ENCODE peak calls at places on chromosomes 5 and 9, in seven cellular contexts. One of them, this sample, is unnamed.

GRCh38 chr5:69528609-69529008 is 31.4 kb upstream of the GTF2H2C start:
- DNase-seq in left ventricle myocardium inferior: no peak
- DNase-seq in activated B cell treated with CpG ODN at 0.5 μM for 24 hours: no peak
- DNase-seq in A549: no peak
- DNase-seq in astrocyte of the spinal cord: no peak
- DNase-seq in astrocyte: no peak
- DNase-seq in right lobe of liver: no peak
- DNase-seq in this sample: no peak

GRCh38 chr5:94811341-94811740 is 192.9 kb downstream of the SLF1 start:
- DNase-seq in right lobe of liver: no peak
- DNase-seq in astrocyte of the spinal cord: no peak
- DNase-seq in A549: no peak
- DNase-seq in left ventricle myocardium inferior: no peak
- DNase-seq in astrocyte: no peak
- DNase-seq in activated B cell treated with CpG ODN at 0.5 μM for 24 hours: no peak
- DNase-seq in this sample: no peak

GRCh38 chr9:85543196-85543595 is 198.6 kb downstream of the AGTPBP1 start:
- DNase-seq in astrocyte of the spinal cord: no peak
- DNase-seq in A549: no peak
- DNase-seq in left ventricle myocardium inferior: no peak
- DNase-seq in astrocyte: peak
- DNase-seq in right lobe of liver: no peak
- DNase-seq in activated B cell treated with CpG ODN at 0.5 μM for 24 hours: no peak
- DNase-seq in this sample: no peak

GRCh38 chr5:79491690-79492317 is 22.1 kb downstream of the HOMER1 start:
- DNase-seq in activated B cell treated with CpG ODN at 0.5 μM for 24 hours: no peak
- DNase-seq in A549: no peak
- DNase-seq in astrocyte of the spinal cord: no peak
- DNase-seq in right lobe of liver: no peak
- DNase-seq in astrocyte: no peak
- DNase-seq in left ventricle myocardium inferior: no peak
- DNase-seq in this sample: no peak

GRCh38 chr5:68149189-68149588 is 66.4 kb upstream of the PIK3R1 start:
- DNase-seq in A549: no peak
- DNase-seq in astrocyte of the spinal cord: peak
- DNase-seq in right lobe of liver: peak
- DNase-seq in left ventricle myocardium inferior: no peak
- DNase-seq in astrocyte: peak
- DNase-seq in activated B cell treated with CpG ODN at 0.5 μM for 24 hours: no peak
- DNase-seq in this sample: no peak

GRCh38 chr5:82815871-82816270 is 261.3 kb downstream of the TMEM167A start:
- DNase-seq in activated B cell treated with CpG ODN at 0.5 μM for 24 hours: no peak
- DNase-seq in A549: no peak
- DNase-seq in right lobe of liver: no peak
- DNase-seq in astrocyte of the spinal cord: peak
- DNase-seq in astrocyte: peak
- DNase-seq in left ventricle myocardium inferior: no peak
- DNase-seq in this sample: no peak

GRCh38 chr9:135461936-135462335 is 17.6 kb upstream of the PPP1R26 start:
- DNase-seq in right lobe of liver: no peak
- DNase-seq in activated B cell treated with CpG ODN at 0.5 μM for 24 hours: no peak
- DNase-seq in left ventricle myocardium inferior: no peak
- DNase-seq in A549: no peak
- DNase-seq in astrocyte: no peak
- DNase-seq in astrocyte of the spinal cord: no peak
- DNase-seq in this sample: no peak

GRCh38 chr5:60092671-60093422 is 199.3 kb upstream of the PDE4D start:
- DNase-seq in astrocyte: peak
- DNase-seq in right lobe of liver: no peak
- DNase-seq in A549: peak
- DNase-seq in left ventricle myocardium inferior: no peak
- DNase-seq in activated B cell treated with CpG ODN at 0.5 μM for 24 hours: no peak
- DNase-seq in astrocyte of the spinal cord: peak
- DNase-seq in this sample: no peak

GRCh38 chr5:151126199-151126645 is 31.4 kb downstream of the ANXA6 start:
- DNase-seq in astrocyte: peak
- DNase-seq in activated B cell treated with CpG ODN at 0.5 μM for 24 hours: peak
- DNase-seq in A549: peak
- DNase-seq in right lobe of liver: peak
- DNase-seq in left ventricle myocardium inferior: peak
- DNase-seq in astrocyte of the spinal cord: peak
- DNase-seq in this sample: peak

GRCh38 chr9:33170464-33171156 is 3.5 kb upstream of the B4GALT1 start:
- DNase-seq in left ventricle myocardium inferior: peak
- DNase-seq in activated B cell treated with CpG ODN at 0.5 μM for 24 hours: no peak
- DNase-seq in right lobe of liver: peak
- DNase-seq in astrocyte of the spinal cord: no peak
- DNase-seq in A549: peak
- DNase-seq in astrocyte: no peak
- DNase-seq in this sample: peak

GRCh38 chr9:13427587-13427986 is 148.1 kb upstream of the MPDZ start:
- DNase-seq in astrocyte of the spinal cord: peak
- DNase-seq in right lobe of liver: no peak
- DNase-seq in astrocyte: peak
- DNase-seq in left ventricle myocardium inferior: no peak
- DNase-seq in activated B cell treated with CpG ODN at 0.5 μM for 24 hours: no peak
- DNase-seq in A549: peak
- DNase-seq in this sample: no peak

GRCh38 chr5:139481122-139481533 is 1.4 kb downstream of the STING1 start:
- DNase-seq in astrocyte: no peak
- DNase-seq in right lobe of liver: no peak
- DNase-seq in A549: no peak
- DNase-seq in astrocyte of the spinal cord: no peak
- DNase-seq in activated B cell treated with CpG ODN at 0.5 μM for 24 hours: no peak
- DNase-seq in left ventricle myocardium inferior: peak
- DNase-seq in this sample: no peak

GRCh38 chr5:139475865-139476651 is 5.3 kb downstream of the SMIM33 start:
- DNase-seq in astrocyte of the spinal cord: no peak
- DNase-seq in A549: no peak
- DNase-seq in activated B cell treated with CpG ODN at 0.5 μM for 24 hours: no peak
- DNase-seq in right lobe of liver: no peak
- DNase-seq in left ventricle myocardium inferior: no peak
- DNase-seq in astrocyte: no peak
- DNase-seq in this sample: no peak

GRCh38 chr5:139486201-139486600 is 3.6 kb upstream of the STING1 start:
- DNase-seq in A549: no peak
- DNase-seq in left ventricle myocardium inferior: no peak
- DNase-seq in right lobe of liver: no peak
- DNase-seq in astrocyte of the spinal cord: no peak
- DNase-seq in astrocyte: no peak
- DNase-seq in activated B cell treated with CpG ODN at 0.5 μM for 24 hours: no peak
- DNase-seq in this sample: no peak

GRCh38 chr5:139482050-139482889 is at the start of gene STING1:
- DNase-seq in astrocyte of the spinal cord: peak
- DNase-seq in astrocyte: peak
- DNase-seq in right lobe of liver: peak
- DNase-seq in left ventricle myocardium inferior: peak
- DNase-seq in A549: no peak
- DNase-seq in activated B cell treated with CpG ODN at 0.5 μM for 24 hours: peak
- DNase-seq in this sample: peak

DNA sequence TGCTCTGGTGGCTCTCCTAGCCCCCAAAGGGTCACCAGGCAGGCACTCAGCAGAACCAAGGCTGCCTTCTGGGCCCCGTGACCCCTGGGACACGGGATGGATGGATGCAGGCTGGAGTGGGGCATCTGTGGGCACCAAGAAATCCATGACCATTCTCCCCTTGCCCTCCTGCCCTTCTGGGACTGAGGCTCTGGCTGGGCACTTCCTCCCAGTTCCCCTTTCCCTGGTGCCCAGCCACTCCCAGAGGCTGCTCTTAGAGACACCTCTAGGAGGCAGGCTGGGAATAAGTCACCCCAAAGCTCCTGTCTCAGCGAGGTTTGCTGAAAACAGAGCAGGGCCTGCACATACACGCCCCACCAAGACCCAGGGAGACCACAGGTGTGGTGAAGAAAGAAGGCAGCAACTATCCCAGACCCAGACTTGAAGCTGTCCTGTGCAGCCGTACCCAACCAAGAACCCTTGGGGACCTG is 943 bp downstream of the STING1 start:
- DNase-seq in activated B cell treated with CpG ODN at 0.5 μM for 24 hours: no peak
- DNase-seq in right lobe of liver: no peak
- DNase-seq in left ventricle myocardium inferior: peak
- DNase-seq in astrocyte of the spinal cord: no peak
- DNase-seq in astrocyte: no peak
- DNase-seq in A549: no peak
- DNase-seq in this sample: no peak
- TF ChIP-seq CTCF in activated B cell treated with CpG ODN at 0.5 μM for 24 hours: no peak
- TF ChIP-seq CTCF in right lobe of liver: no peak
- TF ChIP-seq CTCF in left ventricle myocardium inferior: no peak
- TF ChIP-seq CTCF in astrocyte of the spinal cord: peak
- TF ChIP-seq CTCF in astrocyte: no peak
- TF ChIP-seq CTCF in A549: no peak
- TF ChIP-seq CTCF in this sample: peak

DNA sequence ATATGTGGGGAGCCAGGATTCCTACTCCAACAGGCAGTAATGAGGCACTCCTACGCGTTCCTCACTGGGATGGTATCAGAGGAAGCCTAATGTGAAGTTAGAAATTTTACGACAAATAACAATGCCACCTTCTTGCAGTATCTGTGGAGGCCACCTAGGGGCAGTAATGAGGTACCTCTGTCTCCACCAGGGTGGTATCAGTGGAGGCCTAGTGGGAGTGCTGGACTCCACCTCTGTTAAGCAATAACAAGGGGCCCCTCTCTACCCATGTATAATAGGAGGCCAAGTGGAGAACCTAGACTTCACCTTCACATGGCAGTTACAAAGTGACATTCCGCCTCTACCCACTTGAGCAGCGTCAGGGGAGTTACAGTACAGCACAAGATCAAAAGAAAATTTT is 147.9 kb downstream of the PLPPR1 start:
- DNase-seq in left ventricle myocardium inferior: no peak
- DNase-seq in activated B cell treated with CpG ODN at 0.5 μM for 24 hours: no peak
- DNase-seq in astrocyte: no peak
- DNase-seq in A549: peak
- DNase-seq in astrocyte of the spinal cord: no peak
- DNase-seq in right lobe of liver: no peak
- DNase-seq in this sample: no peak
- TF ChIP-seq CTCF in left ventricle myocardium inferior: no peak
- TF ChIP-seq CTCF in activated B cell treated with CpG ODN at 0.5 μM for 24 hours: no peak
- TF ChIP-seq CTCF in astrocyte: no peak
- TF ChIP-seq CTCF in A549: no peak
- TF ChIP-seq CTCF in astrocyte of the spinal cord: no peak
- TF ChIP-seq CTCF in right lobe of liver: no peak
- TF ChIP-seq CTCF in this sample: peak

GRCh38 chr5:15948225-15948624 is 231.4 kb downstream of the MARCHF11 start:
- DNase-seq in A549: no peak
- DNase-seq in activated B cell treated with CpG ODN at 0.5 μM for 24 hours: no peak
- DNase-seq in astrocyte: no peak
- DNase-seq in astrocyte of the spinal cord: no peak
- DNase-seq in right lobe of liver: no peak
- DNase-seq in left ventricle myocardium inferior: no peak
- DNase-seq in this sample: no peak
- TF ChIP-seq CTCF in A549: no peak
- TF ChIP-seq CTCF in activated B cell treated with CpG ODN at 0.5 μM for 24 hours: no peak
- TF ChIP-seq CTCF in astrocyte: no peak
- TF ChIP-seq CTCF in astrocyte of the spinal cord: peak
- TF ChIP-seq CTCF in right lobe of liver: no peak
- TF ChIP-seq CTCF in left ventricle myocardium inferior: peak
- TF ChIP-seq CTCF in this sample: no peak

GRCh38 chr9:124794902-124795491 is 18.1 kb downstream of the OLFML2A start:
- DNase-seq in right lobe of liver: no peak
- DNase-seq in A549: peak
- DNase-seq in left ventricle myocardium inferior: no peak
- DNase-seq in astrocyte: no peak
- DNase-seq in astrocyte of the spinal cord: no peak
- DNase-seq in activated B cell treated with CpG ODN at 0.5 μM for 24 hours: no peak
- DNase-seq in this sample: no peak
- TF ChIP-seq CTCF in right lobe of liver: no peak
- TF ChIP-seq CTCF in A549: peak
- TF ChIP-seq CTCF in left ventricle myocardium inferior: peak
- TF ChIP-seq CTCF in astrocyte: no peak
- TF ChIP-seq CTCF in astrocyte of the spinal cord: no peak
- TF ChIP-seq CTCF in activated B cell treated with CpG ODN at 0.5 μM for 24 hours: no peak
- TF ChIP-seq CTCF in this sample: no peak

DNA sequence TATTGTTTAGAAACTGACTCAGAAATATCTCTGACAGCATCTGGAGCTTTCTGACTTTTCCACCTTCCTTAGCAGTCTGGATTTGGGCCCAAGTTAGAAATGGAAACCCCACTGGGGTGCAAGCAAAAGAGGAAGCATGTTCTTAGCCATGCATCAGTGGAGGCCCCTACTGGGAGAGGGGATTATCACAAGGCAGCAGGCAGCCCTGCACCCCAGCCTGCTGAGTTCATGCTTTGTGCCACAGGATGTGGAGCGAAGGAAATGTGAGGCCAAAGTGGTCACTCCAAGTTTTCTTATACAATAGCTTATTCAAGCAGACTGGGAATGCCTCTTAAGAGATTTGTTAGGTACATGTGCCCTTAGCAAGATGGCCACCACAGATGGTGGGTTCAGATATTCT is 146.4 kb upstream of the TLX3 start:
- DNase-seq in right lobe of liver: no peak
- DNase-seq in A549: peak
- DNase-seq in astrocyte of the spinal cord: peak
- DNase-seq in astrocyte: peak
- DNase-seq in left ventricle myocardium inferior: no peak
- DNase-seq in activated B cell treated with CpG ODN at 0.5 μM for 24 hours: no peak
- DNase-seq in this sample: no peak
- TF ChIP-seq CTCF in right lobe of liver: peak
- TF ChIP-seq CTCF in A549: peak
- TF ChIP-seq CTCF in astrocyte of the spinal cord: peak
- TF ChIP-seq CTCF in astrocyte: peak
- TF ChIP-seq CTCF in left ventricle myocardium inferior: no peak
- TF ChIP-seq CTCF in activated B cell treated with CpG ODN at 0.5 μM for 24 hours: no peak
- TF ChIP-seq CTCF in this sample: peak

DNA sequence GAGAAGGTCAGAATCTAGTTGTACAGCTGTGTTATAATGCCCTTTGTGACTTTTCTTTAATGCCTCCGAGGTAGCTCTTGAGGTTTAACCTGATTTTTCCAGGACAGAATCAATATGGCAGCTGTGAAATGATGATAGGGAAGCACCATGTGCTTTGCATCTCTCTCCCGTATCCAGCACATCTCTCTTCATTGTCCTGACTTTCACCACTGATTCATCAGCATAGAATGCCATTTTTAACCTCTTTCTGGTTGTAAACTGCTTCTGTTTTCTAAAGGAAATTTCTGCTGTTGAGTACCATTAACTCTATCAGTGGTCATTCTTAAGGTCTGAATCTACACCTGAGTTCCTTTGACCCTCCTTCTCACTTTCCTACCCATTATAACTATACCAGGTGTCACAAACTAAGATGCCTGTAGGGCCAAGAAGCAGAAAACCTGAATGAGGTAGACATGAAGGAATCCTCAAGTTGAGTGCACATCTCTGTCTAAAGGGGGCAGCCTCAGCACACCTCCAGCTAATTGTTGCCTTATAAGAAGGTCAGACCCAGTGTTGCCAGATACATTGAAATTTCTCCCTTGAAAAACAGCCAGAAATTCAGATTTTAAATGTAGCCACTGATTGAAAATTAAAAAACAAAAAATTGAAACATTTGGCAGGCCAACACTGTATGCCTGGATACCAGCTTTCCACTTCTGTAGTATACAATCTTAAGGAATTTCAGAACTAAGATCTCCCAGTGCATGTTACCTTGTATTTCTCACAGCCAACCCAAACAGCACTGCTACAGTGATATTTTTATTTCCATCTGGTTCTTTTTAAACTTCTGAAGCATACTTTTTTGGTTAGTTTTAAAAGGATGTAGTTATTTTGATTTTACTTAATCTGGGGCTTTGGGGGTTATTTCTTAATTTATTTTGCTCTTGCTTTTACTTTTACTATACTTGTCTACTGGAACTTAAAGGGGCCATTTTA is 35.8 kb upstream of the TLX3 start:
- DNase-seq in A549: peak
- DNase-seq in left ventricle myocardium inferior: no peak
- DNase-seq in astrocyte of the spinal cord: peak
- DNase-seq in astrocyte: no peak
- DNase-seq in right lobe of liver: no peak
- DNase-seq in activated B cell treated with CpG ODN at 0.5 μM for 24 hours: no peak
- DNase-seq in this sample: no peak
- TF ChIP-seq CTCF in A549: peak
- TF ChIP-seq CTCF in left ventricle myocardium inferior: peak
- TF ChIP-seq CTCF in astrocyte of the spinal cord: peak
- TF ChIP-seq CTCF in astrocyte: peak
- TF ChIP-seq CTCF in right lobe of liver: no peak
- TF ChIP-seq CTCF in activated B cell treated with CpG ODN at 0.5 μM for 24 hours: no peak
- TF ChIP-seq CTCF in this sample: no peak